ENCODE peak calls at places on chromosome 22, in seven cellular contexts. One of them, this sample, is unnamed.

GRCh38 chr22:32005453-32005852 is 37.6 kb upstream of the SLC5A1 start:
- DNase-seq in NCI-H1092: no peak
- DNase-seq in hippocampal formation: no peak
- DNase-seq in cerebellum: no peak
- DNase-seq in cerebellar cortex: no peak
- DNase-seq in CD8-positive, alpha-beta memory T cell: no peak
- DNase-seq in effector memory CD8-positive, alpha-beta T cell: no peak
- DNase-seq in this sample: peak

GRCh38 chr22:45518580-45518991 is 15.9 kb downstream of the FBLN1 start:
- DNase-seq in effector memory CD8-positive, alpha-beta T cell: no peak
- DNase-seq in cerebellar cortex: peak
- DNase-seq in NCI-H1092: no peak
- DNase-seq in cerebellum: peak
- DNase-seq in CD8-positive, alpha-beta memory T cell: no peak
- DNase-seq in hippocampal formation: no peak
- DNase-seq in this sample: peak

GRCh38 chr22:49297871-49298721 is 529.6 kb downstream of the BRD1 start:
- DNase-seq in cerebellar cortex: no peak
- DNase-seq in cerebellum: no peak
- DNase-seq in CD8-positive, alpha-beta memory T cell: no peak
- DNase-seq in effector memory CD8-positive, alpha-beta T cell: no peak
- DNase-seq in NCI-H1092: no peak
- DNase-seq in hippocampal formation: no peak
- DNase-seq in this sample: no peak

GRCh38 chr22:45688606-45689080 is 17.0 kb downstream of the ATXN10 start:
- DNase-seq in CD8-positive, alpha-beta memory T cell: no peak
- DNase-seq in NCI-H1092: no peak
- DNase-seq in cerebellum: no peak
- DNase-seq in cerebellar cortex: peak
- DNase-seq in effector memory CD8-positive, alpha-beta T cell: no peak
- DNase-seq in hippocampal formation: no peak
- DNase-seq in this sample: peak

GRCh38 chr22:42111798-42112197 is 18.8 kb downstream of the CYP2D6 start:
- DNase-seq in effector memory CD8-positive, alpha-beta T cell: no peak
- DNase-seq in NCI-H1092: no peak
- DNase-seq in cerebellar cortex: no peak
- DNase-seq in CD8-positive, alpha-beta memory T cell: no peak
- DNase-seq in hippocampal formation: no peak
- DNase-seq in cerebellum: no peak
- DNase-seq in this sample: no peak

GRCh38 chr22:23862103-23862502 is 4.4 kb downstream of the SLC2A11 start:
- DNase-seq in cerebellar cortex: no peak
- DNase-seq in NCI-H1092: peak
- DNase-seq in hippocampal formation: no peak
- DNase-seq in cerebellum: no peak
- DNase-seq in CD8-positive, alpha-beta memory T cell: no peak
- DNase-seq in effector memory CD8-positive, alpha-beta T cell: peak
- DNase-seq in this sample: peak

GRCh38 chr22:23248583-23248982 is 68.3 kb downstream of the BCR start:
- DNase-seq in cerebellar cortex: no peak
- DNase-seq in CD8-positive, alpha-beta memory T cell: no peak
- DNase-seq in effector memory CD8-positive, alpha-beta T cell: no peak
- DNase-seq in hippocampal formation: no peak
- DNase-seq in NCI-H1092: peak
- DNase-seq in cerebellum: no peak
- DNase-seq in this sample: no peak

GRCh38 chr22:46084943-46085830 is 65.1 kb upstream of the PPARA start:
- DNase-seq in NCI-H1092: no peak
- DNase-seq in cerebellum: peak
- DNase-seq in hippocampal formation: no peak
- DNase-seq in CD8-positive, alpha-beta memory T cell: no peak
- DNase-seq in cerebellar cortex: peak
- DNase-seq in effector memory CD8-positive, alpha-beta T cell: no peak
- DNase-seq in this sample: no peak

GRCh38 chr22:20648306-20648903 is 125.5 kb upstream of the SERPIND1 start:
- DNase-seq in hippocampal formation: no peak
- DNase-seq in effector memory CD8-positive, alpha-beta T cell: no peak
- DNase-seq in cerebellar cortex: no peak
- DNase-seq in NCI-H1092: no peak
- DNase-seq in CD8-positive, alpha-beta memory T cell: no peak
- DNase-seq in cerebellum: no peak
- DNase-seq in this sample: no peak

This sample was measured in trophoblast cell.